ENCODE peak calls at places on chromosome 22, in four cellular contexts. W is K562, B is A549, C is HepG2. D is an unnamed sample.
A peak's percentile ranks its signal among the peaks of the same experiment; 100 is the strongest.

GRCh38 chr22:43345761-43346261 is 2.6 kb upstream of the SCUBE1 start:
- DNase-seq in W (peak; percentile 30), C (peak; percentile 46), B (peak; percentile 12), D (no peak)

GRCh38 chr22:46675938-46676337 is 55.8 kb downstream of the GRAMD4 start:
- DNase-seq in B (no peak), C (no peak), W (no peak), D (no peak)

GRCh38 chr22:20569059-20570058 is 61.9 kb downstream of the MED15 start:
- DNase-seq in C (no peak), W (no peak), B (peak; percentile 75), D (no peak)

GRCh38 chr22:48492371-48493320 is 1335.0 kb downstream of the BRD1 start:
- DNase-seq in W (peak; percentile 73), B (peak; percentile 85), C (peak; percentile 50), D (no peak)

GRCh38 chr22:48449466-48450187 is 1378.0 kb downstream of the BRD1 start:
- DNase-seq in B (peak; percentile 7), W (no peak), C (no peak), D (no peak)

GRCh38 chr22:50252081-50253045 is 1.3 kb upstream of the HDAC10 start:
- DNase-seq in B (peak; percentile 67), C (peak; percentile 39), W (no peak), D (no peak)

GRCh38 chr22:28773461-28773867 is 969 bp downstream of the CCDC117 start:
- DNase-seq in C (no peak), W (no peak), B (no peak), D (no peak)

GRCh38 chr22:45468872-45469572 is 33.7 kb upstream of the FBLN1 start:
- DNase-seq in C (no peak), B (no peak), W (no peak), D (no peak)

GRCh38 chr22:46280999-46281623 is 13.3 kb downstream of the TTC38 start:
- DNase-seq in B (no peak), W (no peak), C (no peak), D (no peak)

GRCh38 chr22:17578129-17578754 is 14.9 kb downstream of the SLC25A18 start:
- DNase-seq in C (peak; percentile 21), W (no peak), B (no peak), D (no peak)

GRCh38 chr22:47171441-47172221 is 409.2 kb downstream of the TBC1D22A start:
- DNase-seq in C (no peak), W (no peak), B (no peak), D (no peak)

GRCh38 chr22:23837496-23837859 is 1.3 kb downstream of the DERL3 start:
- DNase-seq in C (no peak), W (no peak), B (no peak), D (no peak)

GRCh38 chr22:37891926-37892325 is 14.2 kb upstream of the MICALL1 start:
- DNase-seq in C (no peak), W (no peak), B (no peak), D (no peak)

GRCh38 chr22:46612904-46613605 is 7.1 kb upstream of the GRAMD4 start:
- DNase-seq in B (no peak), C (peak; percentile 35), W (no peak), D (no peak)

GRCh38 chr22:23750744-23751440 is at the start of gene ZNF70:
- DNase-seq in W (peak; percentile 86), C (peak; percentile 69), B (peak; percentile 82), D (peak; percentile 90)

GRCh38 chr22:41003976-41004375 is 52.8 kb downstream of the RBX1 start:
- DNase-seq in C (no peak), W (no peak), B (no peak), D (no peak)

DNA sequence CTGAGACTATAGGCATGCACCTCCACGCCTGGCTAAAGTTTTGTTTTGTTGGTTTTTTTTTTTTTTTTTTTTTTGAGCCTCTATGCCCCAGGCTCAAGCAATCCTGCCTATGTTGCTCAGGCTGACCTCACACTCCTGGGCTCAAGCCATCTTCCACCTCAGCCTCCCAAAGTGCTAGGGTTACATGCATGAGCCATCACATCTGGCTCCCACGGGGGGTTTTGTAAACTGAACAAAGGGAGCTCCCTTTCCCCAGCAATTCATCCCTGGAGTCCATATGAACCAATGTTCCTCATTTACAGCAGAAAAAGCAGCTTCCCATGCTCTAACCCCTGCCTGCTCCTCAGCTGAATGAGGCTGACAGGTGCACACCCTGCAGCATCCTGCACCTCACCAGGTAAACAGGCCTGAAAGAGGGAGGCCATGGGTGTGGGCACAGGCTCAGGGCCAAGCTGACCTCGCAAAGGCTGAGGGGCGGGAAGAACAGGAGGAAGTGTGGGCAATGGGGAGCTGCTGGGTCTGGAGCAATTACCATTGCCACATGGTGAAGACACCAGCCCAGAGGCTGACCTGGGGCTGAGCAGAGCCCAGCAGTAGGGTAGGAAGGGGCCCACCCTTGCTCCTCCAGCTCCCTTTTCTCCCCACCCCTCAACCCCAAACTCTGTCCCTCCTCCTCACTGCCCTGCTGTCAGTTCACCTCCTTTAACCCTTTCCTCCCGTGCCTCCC is 58.2 kb downstream of the RBX1 start:
- DNase-seq in W (no peak), C (no peak), B (no peak), D (no peak)
- TF ChIP-seq RNF2 in W (no peak), C (no peak), B (no peak), D (no peak)

GRCh38 chr22:42279425-42280020 is 9.1 kb upstream of the TCF20 start:
- DNase-seq in W (no peak), B (no peak), C (no peak), D (no peak)

GRCh38 chr22:42275970-42276369 is 5.5 kb upstream of the TCF20 start:
- DNase-seq in B (no peak), C (no peak), W (no peak), D (no peak)

GRCh38 chr22:42277232-42277753 is 6.8 kb upstream of the TCF20 start:
- DNase-seq in W (no peak), B (no peak), C (no peak), D (no peak)

GRCh38 chr22:42280140-42280539 is 9.7 kb upstream of the TCF20 start:
- DNase-seq in B (no peak), C (no peak), W (no peak), D (no peak)

DNA sequence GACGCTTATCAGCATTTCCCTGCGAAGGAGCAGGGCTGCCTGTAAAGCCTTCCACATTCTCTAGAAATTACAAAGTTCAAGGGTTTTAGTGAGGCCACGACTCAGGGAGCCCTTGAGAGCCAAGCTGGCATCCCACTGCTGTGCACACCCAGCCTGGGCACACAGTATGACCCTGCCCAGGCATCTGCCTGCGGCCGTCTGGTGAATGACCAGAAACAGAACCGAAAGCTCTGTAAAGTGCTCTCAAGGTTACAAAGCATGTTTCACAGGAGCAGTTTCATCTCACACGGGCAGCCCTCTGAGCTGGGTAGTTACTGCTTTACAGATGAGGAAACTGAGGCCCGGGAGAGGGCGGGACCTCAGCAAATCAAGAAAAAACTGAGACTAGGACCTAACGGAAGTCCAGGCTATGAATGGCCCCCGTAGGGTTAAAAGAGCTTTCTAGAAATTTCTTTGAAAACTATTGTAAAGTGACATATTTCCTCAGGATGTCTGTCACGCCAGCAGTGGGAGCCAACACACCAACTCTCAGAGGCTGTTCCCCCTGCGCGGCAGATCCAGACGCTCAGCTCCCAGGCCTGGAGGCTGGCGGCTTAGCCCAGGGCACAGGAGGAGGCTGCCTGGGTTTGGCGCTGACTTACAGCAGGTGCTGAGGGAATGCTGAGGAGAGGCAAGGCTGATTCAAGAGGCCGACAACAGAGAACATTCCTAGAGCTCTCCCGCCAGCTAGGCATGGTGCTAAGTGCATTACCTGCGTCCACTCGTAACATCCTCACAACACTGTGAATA is 7.7 kb upstream of the TCF20 start:
- DNase-seq in W (no peak), C (no peak), B (no peak), D (no peak)
- TF ChIP-seq RNF2 in W (no peak), C (no peak), B (no peak), D (no peak)

DNA sequence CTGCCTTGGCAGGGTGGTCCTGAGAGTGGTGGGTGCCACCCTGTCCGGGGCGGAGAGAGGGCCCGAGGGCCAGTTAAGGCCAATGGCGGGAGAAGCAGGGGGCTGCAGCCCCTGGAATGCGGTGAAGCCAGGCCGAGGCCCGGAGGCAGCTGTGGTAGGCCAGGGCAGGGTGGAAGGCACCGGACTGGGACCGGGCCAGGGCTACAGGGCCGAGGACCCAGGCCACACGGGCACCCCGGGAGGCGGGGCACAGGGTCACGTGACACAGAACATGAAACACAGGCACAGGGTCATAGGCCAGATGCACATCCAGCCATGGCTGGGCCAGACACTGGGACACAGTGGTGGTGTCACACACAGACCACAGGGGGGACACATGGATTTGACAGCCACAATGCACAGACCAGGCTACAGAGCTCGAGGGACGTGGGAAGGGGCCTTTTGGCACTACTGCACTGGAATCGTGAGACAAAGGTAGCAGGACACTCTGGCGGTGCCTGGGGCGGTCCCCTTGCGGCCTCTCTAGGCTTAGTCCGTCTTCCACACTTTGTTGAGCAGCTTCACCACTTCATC is 2.8 kb downstream of the SLC25A1 start:
- DNase-seq in B (no peak), W (no peak), C (no peak), D (no peak)
- TF ChIP-seq RNF2 in B (no peak), W (no peak), C (no peak), D (no peak)

GRCh38 chr22:34975721-34976120 is 90.2 kb upstream of the ISX start:
- DNase-seq in B (peak; percentile 6), C (no peak), W (no peak), D (no peak)
- TF ChIP-seq RNF2 in B (no peak), C (no peak), W (no peak), D (no peak)

GRCh38 chr22:25051073-25051472 is 98.6 kb downstream of the KIAA1671 start:
- DNase-seq in W (peak; percentile 27), B (peak; percentile 35), C (no peak), D (peak; percentile 59)

GRCh38 chr22:25049770-25050169 is 97.3 kb downstream of the KIAA1671 start:
- DNase-seq in C (no peak), W (no peak), B (no peak), D (no peak)

GRCh38 chr22:25053153-25053805 is 100.8 kb downstream of the KIAA1671 start:
- DNase-seq in W (no peak), B (no peak), C (peak; percentile 63), D (no peak)

GRCh38 chr22:25050566-25050965 is 98.0 kb downstream of the KIAA1671 start:
- DNase-seq in B (no peak), W (no peak), C (no peak), D (no peak)

GRCh38 chr22:25051983-25052710 is 99.6 kb downstream of the KIAA1671 start:
- DNase-seq in B (no peak), W (no peak), C (peak; percentile 8), D (no peak)
- TF ChIP-seq RNF2 in B (no peak), W (no peak), C (no peak), D (no peak)

GRCh38 chr22:35315141-35315854 is 15.6 kb downstream of the TOM1 start:
- DNase-seq in C (no peak), B (no peak), W (no peak), D (no peak)
- TF ChIP-seq RNF2 in C (no peak), B (no peak), W (no peak), D (no peak)